ENCODE peak calls at places on chromosomes 4 and X, in eight cellular contexts. One of them, this sample, is unnamed.

GRCh38 chr4:110654254-110654635 is 31.4 kb upstream of the PITX2 start:
- DNase-seq in type B pancreatic cell: no peak
- DNase-seq in kidney tubule cell: no peak
- DNase-seq in ecto neural progenitor cell: no peak
- DNase-seq in right lobe of liver: no peak
- DNase-seq in HEK293T: no peak
- DNase-seq in endothelial cell: no peak
- DNase-seq in C1 segment of cervical spinal cord: no peak
- DNase-seq in this sample: no peak

GRCh38 chr4:149113804-149114430 is 671.7 kb upstream of the NR3C2 start:
- DNase-seq in type B pancreatic cell: no peak
- DNase-seq in kidney tubule cell: peak
- DNase-seq in C1 segment of cervical spinal cord: no peak
- DNase-seq in ecto neural progenitor cell: no peak
- DNase-seq in HEK293T: no peak
- DNase-seq in right lobe of liver: no peak
- DNase-seq in endothelial cell: no peak
- DNase-seq in this sample: no peak

GRCh38 chrX:135985123-135985973 is at the start of gene SLC9A6:
- DNase-seq in C1 segment of cervical spinal cord: peak
- DNase-seq in HEK293T: peak
- DNase-seq in endothelial cell: peak
- DNase-seq in right lobe of liver: peak
- DNase-seq in ecto neural progenitor cell: peak
- DNase-seq in type B pancreatic cell: peak
- DNase-seq in kidney tubule cell: peak
- DNase-seq in this sample: peak

GRCh38 chr4:40843696-40844095 is 93.9 kb downstream of the NSUN7 start:
- DNase-seq in HEK293T: no peak
- DNase-seq in endothelial cell: no peak
- DNase-seq in kidney tubule cell: no peak
- DNase-seq in type B pancreatic cell: no peak
- DNase-seq in C1 segment of cervical spinal cord: no peak
- DNase-seq in right lobe of liver: no peak
- DNase-seq in ecto neural progenitor cell: no peak
- DNase-seq in this sample: no peak

GRCh38 chrX:75228854-75229253 is 45.0 kb upstream of the UPRT start:
- DNase-seq in ecto neural progenitor cell: no peak
- DNase-seq in kidney tubule cell: no peak
- DNase-seq in right lobe of liver: no peak
- DNase-seq in C1 segment of cervical spinal cord: no peak
- DNase-seq in endothelial cell: no peak
- DNase-seq in HEK293T: no peak
- DNase-seq in type B pancreatic cell: no peak
- DNase-seq in this sample: no peak

GRCh38 chrX:9729161-9729885 is 36.3 kb downstream of the GPR143 start:
- DNase-seq in right lobe of liver: no peak
- DNase-seq in kidney tubule cell: no peak
- DNase-seq in endothelial cell: no peak
- DNase-seq in C1 segment of cervical spinal cord: no peak
- DNase-seq in ecto neural progenitor cell: no peak
- DNase-seq in type B pancreatic cell: no peak
- DNase-seq in HEK293T: no peak
- DNase-seq in this sample: no peak

GRCh38 chr4:54800831-54801530 is 143.2 kb downstream of the KIT start:
- DNase-seq in endothelial cell: no peak
- DNase-seq in ecto neural progenitor cell: no peak
- DNase-seq in type B pancreatic cell: no peak
- DNase-seq in HEK293T: no peak
- DNase-seq in C1 segment of cervical spinal cord: no peak
- DNase-seq in right lobe of liver: no peak
- DNase-seq in kidney tubule cell: no peak
- DNase-seq in this sample: no peak

GRCh38 chr4:57098945-57099344 is 11.2 kb downstream of the IGFBP7 start:
- DNase-seq in C1 segment of cervical spinal cord: no peak
- DNase-seq in ecto neural progenitor cell: no peak
- DNase-seq in type B pancreatic cell: no peak
- DNase-seq in endothelial cell: no peak
- DNase-seq in HEK293T: no peak
- DNase-seq in right lobe of liver: no peak
- DNase-seq in kidney tubule cell: no peak
- DNase-seq in this sample: no peak

GRCh38 chr4:16082424-16083216 is 1.2 kb downstream of the PROM1 start:
- DNase-seq in right lobe of liver: peak
- DNase-seq in endothelial cell: peak
- DNase-seq in C1 segment of cervical spinal cord: no peak
- DNase-seq in kidney tubule cell: peak
- DNase-seq in ecto neural progenitor cell: peak
- DNase-seq in HEK293T: peak
- DNase-seq in type B pancreatic cell: peak
- DNase-seq in this sample: peak

GRCh38 chr4:128574706-128575105 is 234.8 kb upstream of the JADE1 start:
- DNase-seq in right lobe of liver: no peak
- DNase-seq in ecto neural progenitor cell: peak
- DNase-seq in HEK293T: peak
- DNase-seq in endothelial cell: peak
- DNase-seq in C1 segment of cervical spinal cord: peak
- DNase-seq in type B pancreatic cell: no peak
- DNase-seq in kidney tubule cell: peak
- DNase-seq in this sample: peak

GRCh38 chr4:126445596-126445995 is 1130.8 kb downstream of the FAT4 start:
- DNase-seq in right lobe of liver: no peak
- DNase-seq in endothelial cell: no peak
- DNase-seq in C1 segment of cervical spinal cord: no peak
- DNase-seq in HEK293T: no peak
- DNase-seq in ecto neural progenitor cell: no peak
- DNase-seq in type B pancreatic cell: no peak
- DNase-seq in kidney tubule cell: no peak
- DNase-seq in this sample: no peak

GRCh38 chrX:38618152-38618551 is 56.8 kb downstream of the TSPAN7 start:
- DNase-seq in endothelial cell: no peak
- DNase-seq in type B pancreatic cell: no peak
- DNase-seq in kidney tubule cell: no peak
- DNase-seq in HEK293T: no peak
- DNase-seq in C1 segment of cervical spinal cord: no peak
- DNase-seq in ecto neural progenitor cell: no peak
- DNase-seq in right lobe of liver: no peak
- DNase-seq in this sample: no peak

GRCh38 chr4:101393256-101393655 is 45.9 kb upstream of the PPP3CA start:
- DNase-seq in endothelial cell: no peak
- DNase-seq in type B pancreatic cell: no peak
- DNase-seq in kidney tubule cell: peak
- DNase-seq in C1 segment of cervical spinal cord: no peak
- DNase-seq in ecto neural progenitor cell: no peak
- DNase-seq in HEK293T: no peak
- DNase-seq in right lobe of liver: no peak
- DNase-seq in this sample: no peak

GRCh38 chrX:47190445-47191269 is 3.0 kb upstream of the UBA1 start:
- DNase-seq in HEK293T: peak
- DNase-seq in type B pancreatic cell: peak
- DNase-seq in endothelial cell: peak
- DNase-seq in right lobe of liver: peak
- DNase-seq in ecto neural progenitor cell: peak
- DNase-seq in kidney tubule cell: peak
- DNase-seq in C1 segment of cervical spinal cord: peak
- DNase-seq in this sample: peak

GRCh38 chr4:186201535-186202230 is 10.3 kb downstream of the CYP4V2 start:
- DNase-seq in HEK293T: peak
- DNase-seq in ecto neural progenitor cell: no peak
- DNase-seq in C1 segment of cervical spinal cord: no peak
- DNase-seq in right lobe of liver: peak
- DNase-seq in endothelial cell: peak
- DNase-seq in kidney tubule cell: peak
- DNase-seq in type B pancreatic cell: no peak
- DNase-seq in this sample: no peak

GRCh38 chrX:13440166-13440565 is 120.3 kb upstream of the ATXN3L start:
- DNase-seq in endothelial cell: no peak
- DNase-seq in right lobe of liver: no peak
- DNase-seq in C1 segment of cervical spinal cord: no peak
- DNase-seq in kidney tubule cell: peak
- DNase-seq in HEK293T: no peak
- DNase-seq in type B pancreatic cell: no peak
- DNase-seq in ecto neural progenitor cell: no peak
- DNase-seq in this sample: no peak

GRCh38 chr4:1556541-1557220 is 127.4 kb downstream of the FAM53A start:
- DNase-seq in HEK293T: no peak
- DNase-seq in kidney tubule cell: peak
- DNase-seq in C1 segment of cervical spinal cord: no peak
- DNase-seq in type B pancreatic cell: no peak
- DNase-seq in right lobe of liver: no peak
- DNase-seq in endothelial cell: no peak
- DNase-seq in ecto neural progenitor cell: no peak
- DNase-seq in this sample: no peak

GRCh38 chr4:120977435-120977997 is 55.0 kb upstream of the PRDM5 start:
- DNase-seq in C1 segment of cervical spinal cord: no peak
- DNase-seq in type B pancreatic cell: no peak
- DNase-seq in HEK293T: peak
- DNase-seq in ecto neural progenitor cell: no peak
- DNase-seq in right lobe of liver: no peak
- DNase-seq in kidney tubule cell: peak
- DNase-seq in endothelial cell: peak
- DNase-seq in this sample: no peak

GRCh38 chrX:45479835-45480422 is 279.3 kb upstream of the DIPK2B start:
- DNase-seq in right lobe of liver: no peak
- DNase-seq in endothelial cell: no peak
- DNase-seq in type B pancreatic cell: no peak
- DNase-seq in HEK293T: no peak
- DNase-seq in C1 segment of cervical spinal cord: no peak
- DNase-seq in ecto neural progenitor cell: no peak
- DNase-seq in kidney tubule cell: peak
- DNase-seq in this sample: no peak

GRCh38 chr4:75916091-75916661 is 13.9 kb upstream of the PPEF2 start:
- DNase-seq in HEK293T: peak
- DNase-seq in kidney tubule cell: peak
- DNase-seq in ecto neural progenitor cell: peak
- DNase-seq in type B pancreatic cell: no peak
- DNase-seq in right lobe of liver: no peak
- DNase-seq in endothelial cell: peak
- DNase-seq in C1 segment of cervical spinal cord: no peak
- DNase-seq in this sample: no peak

GRCh38 chr4:122152699-122153328 is 683 bp downstream of the BLTP1 start:
- DNase-seq in C1 segment of cervical spinal cord: peak
- DNase-seq in ecto neural progenitor cell: no peak
- DNase-seq in HEK293T: peak
- DNase-seq in right lobe of liver: peak
- DNase-seq in type B pancreatic cell: peak
- DNase-seq in kidney tubule cell: peak
- DNase-seq in endothelial cell: peak
- DNase-seq in this sample: peak

GRCh38 chr4:56666279-56666678 is 14.8 kb downstream of the HOPX start:
- DNase-seq in kidney tubule cell: no peak
- DNase-seq in HEK293T: no peak
- DNase-seq in C1 segment of cervical spinal cord: no peak
- DNase-seq in endothelial cell: no peak
- DNase-seq in right lobe of liver: no peak
- DNase-seq in ecto neural progenitor cell: no peak
- DNase-seq in type B pancreatic cell: no peak
- DNase-seq in this sample: no peak

GRCh38 chr4:88291003-88291402 is 6.6 kb upstream of the PPM1K start:
- DNase-seq in type B pancreatic cell: no peak
- DNase-seq in HEK293T: peak
- DNase-seq in C1 segment of cervical spinal cord: no peak
- DNase-seq in ecto neural progenitor cell: no peak
- DNase-seq in kidney tubule cell: peak
- DNase-seq in right lobe of liver: no peak
- DNase-seq in endothelial cell: no peak
- DNase-seq in this sample: no peak

GRCh38 chr4:175419120-175419774 is 392.8 kb downstream of the GPM6A start:
- DNase-seq in type B pancreatic cell: no peak
- DNase-seq in right lobe of liver: no peak
- DNase-seq in kidney tubule cell: peak
- DNase-seq in C1 segment of cervical spinal cord: no peak
- DNase-seq in endothelial cell: no peak
- DNase-seq in ecto neural progenitor cell: no peak
- DNase-seq in HEK293T: no peak
- DNase-seq in this sample: no peak

GRCh38 chr4:1544861-1545275 is 138.6 kb upstream of the NKX1-1 start:
- DNase-seq in right lobe of liver: peak
- DNase-seq in endothelial cell: no peak
- DNase-seq in ecto neural progenitor cell: no peak
- DNase-seq in type B pancreatic cell: no peak
- DNase-seq in kidney tubule cell: no peak
- DNase-seq in C1 segment of cervical spinal cord: no peak
- DNase-seq in HEK293T: no peak
- DNase-seq in this sample: no peak

GRCh38 chr4:94357624-94358023 is 15.0 kb upstream of the HPGDS start:
- DNase-seq in right lobe of liver: no peak
- DNase-seq in HEK293T: no peak
- DNase-seq in kidney tubule cell: no peak
- DNase-seq in C1 segment of cervical spinal cord: no peak
- DNase-seq in endothelial cell: no peak
- DNase-seq in type B pancreatic cell: no peak
- DNase-seq in ecto neural progenitor cell: no peak
- DNase-seq in this sample: no peak

GRCh38 chr4:41181037-41181436 is 33.3 kb downstream of the APBB2 start:
- DNase-seq in HEK293T: no peak
- DNase-seq in kidney tubule cell: no peak
- DNase-seq in endothelial cell: no peak
- DNase-seq in ecto neural progenitor cell: no peak
- DNase-seq in type B pancreatic cell: no peak
- DNase-seq in right lobe of liver: no peak
- DNase-seq in C1 segment of cervical spinal cord: no peak
- DNase-seq in this sample: no peak

GRCh38 chr4:167581449-167581965 is 347.2 kb upstream of the SPOCK3 start:
- DNase-seq in right lobe of liver: peak
- DNase-seq in type B pancreatic cell: no peak
- DNase-seq in C1 segment of cervical spinal cord: no peak
- DNase-seq in kidney tubule cell: no peak
- DNase-seq in ecto neural progenitor cell: no peak
- DNase-seq in HEK293T: no peak
- DNase-seq in endothelial cell: no peak
- DNase-seq in this sample: no peak

GRCh38 chr4:77619408-77619807 is 13.8 kb downstream of the CXCL13 start:
- DNase-seq in type B pancreatic cell: no peak
- DNase-seq in endothelial cell: no peak
- DNase-seq in kidney tubule cell: no peak
- DNase-seq in ecto neural progenitor cell: no peak
- DNase-seq in HEK293T: no peak
- DNase-seq in right lobe of liver: peak
- DNase-seq in C1 segment of cervical spinal cord: no peak
- DNase-seq in this sample: no peak

GRCh38 chrX:40112996-40113395 is 15.2 kb upstream of the BCOR start:
- DNase-seq in kidney tubule cell: no peak
- DNase-seq in C1 segment of cervical spinal cord: no peak
- DNase-seq in endothelial cell: no peak
- DNase-seq in type B pancreatic cell: no peak
- DNase-seq in ecto neural progenitor cell: no peak
- DNase-seq in right lobe of liver: no peak
- DNase-seq in HEK293T: no peak
- DNase-seq in this sample: no peak

GRCh38 chrX:22095306-22095705 is 63.2 kb downstream of the PHEX start:
- DNase-seq in C1 segment of cervical spinal cord: no peak
- DNase-seq in ecto neural progenitor cell: peak
- DNase-seq in type B pancreatic cell: no peak
- DNase-seq in kidney tubule cell: peak
- DNase-seq in HEK293T: no peak
- DNase-seq in right lobe of liver: no peak
- DNase-seq in endothelial cell: no peak
- DNase-seq in this sample: peak

This sample was measured in sciatic nerve.